ENCODE peak calls at places on chromosomes 3 and 15, in five cellular contexts. Q, T, D, K and I are unnamed samples.

GRCh38 chr15:83107841-83108181 is 366 bp downstream of the TM6SF1 start:
- DNase-seq in Q (no peak), K (no peak), D (no peak), T (no peak), I (no peak)

GRCh38 chr3:114770874-114771273 is 376.2 kb downstream of the ZBTB20 start:
- DNase-seq in D (no peak), Q (no peak), T (no peak), K (no peak), I (no peak)

GRCh38 chr15:89997079-89997478 is 4.0 kb upstream of the ZNF710 start:
- DNase-seq in T (no peak), D (no peak), K (no peak), Q (no peak), I (no peak)

GRCh38 chr3:112132975-112133448 is at the start of gene GCSAM:
- DNase-seq in D (no peak), Q (no peak), T (no peak), K (peak; percentile 57), I (no peak)

GRCh38 chr3:115848641-115849040 is 225.3 kb downstream of the GAP43 start:
- DNase-seq in T (no peak), D (no peak), K (no peak), Q (no peak), I (no peak)

GRCh38 chr3:111506435-111506834 is 35.6 kb upstream of the CD96 start:
- DNase-seq in D (no peak), T (no peak), Q (no peak), K (no peak), I (no peak)

GRCh38 chr15:81886586-81886985 is 159.2 kb downstream of the MEX3B start:
- DNase-seq in T (no peak), Q (no peak), K (no peak), D (no peak), I (no peak)

GRCh38 chr15:44968475-44968874 is 12.0 kb downstream of the TERB2 start:
- DNase-seq in D (no peak), T (no peak), K (no peak), Q (no peak), I (no peak)

GRCh38 chr3:172089250-172089649 is 49.9 kb downstream of the FNDC3B start:
- DNase-seq in D (no peak), T (peak; percentile 22), K (no peak), Q (no peak), I (no peak)

DNA sequence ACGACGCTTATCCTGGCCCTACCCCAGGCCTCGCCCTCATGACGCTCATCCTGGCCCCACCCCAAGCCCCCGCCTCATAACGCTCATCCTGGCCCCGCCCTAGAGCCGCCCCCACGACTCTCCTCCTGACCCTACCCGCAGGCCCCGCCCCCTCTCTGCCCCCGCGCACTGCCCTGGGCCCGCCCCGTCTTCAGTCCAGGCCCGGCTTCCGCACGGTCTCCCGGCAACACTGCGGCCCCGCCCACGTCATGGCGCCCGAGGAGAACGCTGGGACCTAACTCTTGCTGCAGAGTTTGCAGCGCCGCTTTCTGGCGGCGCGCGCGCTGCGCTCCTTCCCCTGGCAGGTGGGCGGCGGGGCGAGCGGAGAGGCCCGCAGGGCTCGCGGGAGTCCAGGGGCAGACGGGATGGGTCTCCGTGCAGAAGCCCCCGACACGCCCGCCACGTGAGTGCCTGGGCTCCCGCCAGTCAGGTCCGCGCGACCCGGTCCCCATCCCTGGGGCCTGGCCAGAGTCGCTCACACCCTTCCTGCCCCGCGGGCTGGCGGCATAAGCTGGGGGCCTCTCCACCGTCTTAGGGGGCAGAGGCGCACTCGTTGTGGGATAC is 52.5 kb upstream of the ROPN1B start:
- DNase-seq in Q (no peak), K (no peak), T (no peak), D (peak; percentile 85), I (peak; percentile 89)
- TF ChIP-seq CTCF in Q (peak; percentile 21), K (no peak), T (no peak), D (peak; percentile 34), I (peak; percentile 35)

GRCh38 chr3:53168175-53168923 is 7.3 kb downstream of the PRKCD start:
- DNase-seq in T (no peak), D (no peak), Q (no peak), K (peak; percentile 38), I (no peak)

GRCh38 chr3:53170325-53171108 is 9.5 kb downstream of the PRKCD start:
- DNase-seq in K (peak; percentile 33), T (no peak), Q (peak; percentile 81), D (no peak), I (no peak)

GRCh38 chr3:53167418-53168174 is 6.6 kb downstream of the PRKCD start:
- DNase-seq in D (no peak), Q (no peak), T (no peak), K (no peak), I (no peak)

GRCh38 chr3:53169832-53170324 is 8.9 kb downstream of the PRKCD start:
- DNase-seq in Q (no peak), D (no peak), K (no peak), T (no peak), I (no peak)

GRCh38 chr3:53169045-53169831 is 8.2 kb downstream of the PRKCD start:
- DNase-seq in D (no peak), K (peak; percentile 38), T (no peak), Q (peak; percentile 76), I (no peak)
- TF ChIP-seq CTCF in D (no peak), K (no peak), T (no peak), Q (no peak), I (no peak)

GRCh38 chr3:78123058-78123457 is 1083.2 kb downstream of the ROBO2 start:
- DNase-seq in T (no peak), D (no peak), K (no peak), Q (no peak), I (no peak)
- TF ChIP-seq CTCF in T (no peak), D (no peak), K (no peak), Q (no peak), I (no peak)

GRCh38 chr3:42755681-42756578 is 17.1 kb downstream of the CCDC13 start:
- DNase-seq in D (no peak), T (no peak), K (no peak), Q (no peak), I (no peak)
- TF ChIP-seq CTCF in D (peak; percentile 66), T (no peak), K (no peak), Q (peak; percentile 38), I (peak; percentile 69)

GRCh38 chr15:66187271-66187670 is 66.3 kb downstream of the MEGF11 start:
- DNase-seq in K (no peak), Q (peak; percentile 54), D (no peak), T (no peak), I (no peak)

GRCh38 chr15:66188464-66188863 is 65.1 kb downstream of the MEGF11 start:
- DNase-seq in T (no peak), K (peak; percentile 36), Q (peak; percentile 41), D (no peak), I (no peak)

GRCh38 chr15:66186049-66186825 is 67.3 kb downstream of the MEGF11 start:
- DNase-seq in Q (no peak), D (peak; percentile 55), K (no peak), T (no peak), I (no peak)

GRCh38 chr15:66193066-66193465 is 60.5 kb downstream of the MEGF11 start:
- DNase-seq in T (no peak), K (no peak), Q (no peak), D (no peak), I (no peak)

GRCh38 chr15:66189291-66189690 is 64.3 kb downstream of the MEGF11 start:
- DNase-seq in D (no peak), K (no peak), T (no peak), Q (no peak), I (no peak)
- TF ChIP-seq CTCF in D (no peak), K (no peak), T (no peak), Q (no peak), I (no peak)

GRCh38 chr3:128846501-128846900 is 32.9 kb upstream of the ACAD9 start:
- DNase-seq in K (peak; percentile 30), T (no peak), Q (peak; percentile 84), D (no peak), I (no peak)

GRCh38 chr3:128851601-128852000 is 27.8 kb upstream of the ACAD9 start:
- DNase-seq in T (no peak), K (no peak), D (no peak), Q (no peak), I (no peak)

GRCh38 chr3:128850544-128850943 is 28.9 kb upstream of the ACAD9 start:
- DNase-seq in T (no peak), Q (no peak), K (no peak), D (no peak), I (no peak)

GRCh38 chr3:128847631-128848370 is 31.6 kb upstream of the ACAD9 start:
- DNase-seq in T (no peak), Q (no peak), K (no peak), D (no peak), I (no peak)

DNA sequence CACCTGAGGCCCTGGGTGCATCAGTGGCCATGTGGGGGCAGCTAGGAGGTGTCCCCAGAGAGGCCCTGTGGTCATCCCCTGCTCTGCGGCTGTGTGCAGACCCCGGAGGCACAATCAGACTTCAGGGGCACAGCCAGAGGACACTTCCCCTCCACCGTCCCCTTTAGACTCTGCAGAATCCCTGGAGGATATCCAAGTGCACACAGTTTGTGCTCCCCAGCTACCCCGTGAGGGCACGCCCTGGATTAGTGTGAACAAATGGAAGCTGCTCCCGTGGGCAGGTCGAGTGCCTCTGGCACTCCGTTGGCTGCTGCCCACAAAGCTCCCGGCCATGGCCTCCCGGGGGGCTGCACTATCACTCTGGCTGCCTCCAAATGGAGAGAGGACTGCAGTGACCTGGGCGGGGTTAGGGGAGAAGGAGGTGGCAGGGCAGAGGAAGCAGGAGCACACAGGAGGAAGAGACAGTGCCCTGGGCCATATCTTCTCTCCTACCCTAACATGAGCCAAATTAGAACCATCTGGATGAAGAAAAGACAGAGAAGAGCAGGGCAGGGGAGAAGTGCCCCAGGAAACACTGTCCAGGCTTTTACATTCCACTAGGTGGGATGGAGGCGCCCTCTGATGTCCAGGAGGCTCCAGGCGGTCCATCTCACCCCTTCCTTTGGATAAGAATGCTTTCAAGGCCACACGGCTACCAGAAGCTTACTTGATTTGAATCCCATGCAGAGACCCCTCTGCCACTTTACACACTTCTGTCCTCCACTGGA is 29.5 kb upstream of the ACAD9 start:
- DNase-seq in D (no peak), T (no peak), K (no peak), Q (no peak), I (no peak)
- TF ChIP-seq CTCF in D (peak; percentile 48), T (no peak), K (no peak), Q (no peak), I (peak; percentile 19)

GRCh38 chr3:84547971-84548970 is 410.5 kb upstream of the CADM2 start:
- DNase-seq in K (peak; percentile 64), Q (no peak), D (peak; percentile 2), T (peak; percentile 18), I (no peak)

DNA sequence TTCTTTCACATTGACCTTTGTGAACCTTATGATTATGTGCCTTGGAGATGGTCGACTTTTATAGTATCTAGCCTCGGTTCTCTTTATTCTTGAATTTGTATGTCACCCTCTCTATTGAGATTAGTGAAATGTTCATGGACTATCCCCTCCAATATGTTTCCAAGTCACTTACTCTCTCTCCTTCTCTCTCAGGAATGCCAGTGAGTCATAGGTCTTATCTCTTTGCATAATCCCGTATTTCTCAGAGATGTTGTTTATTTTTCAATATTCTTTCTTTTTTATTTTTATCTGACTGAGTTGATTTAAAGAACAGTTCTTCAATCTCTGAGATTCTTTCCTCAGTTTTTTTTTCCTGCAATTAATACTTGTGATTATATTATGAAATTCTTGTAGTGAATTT is 411.6 kb upstream of the CADM2 start:
- DNase-seq in T (no peak), K (no peak), Q (no peak), D (no peak), I (no peak)
- TF ChIP-seq CTCF in T (no peak), K (no peak), Q (no peak), D (no peak), I (no peak)